ENCODE peak calls at places on chromosomes 13 and 19, in four cellular contexts. G, T, C and H are unnamed samples.

GRCh38 chr13:84399320-84400085 is 517.2 kb upstream of the SLITRK1 start:
- DNase-seq in T (no peak), G (no peak), C (peak; percentile 8), H (no peak)

GRCh38 chr19:46413262-46414031 is at the start of gene CCDC8:
- DNase-seq in G (peak; percentile 75), T (peak; percentile 91), C (peak; percentile 91), H (peak; percentile 83)

GRCh38 chr13:106490887-106491321 is 44.6 kb downstream of the EFNB2 start:
- DNase-seq in G (no peak), T (no peak), C (no peak), H (no peak)

GRCh38 chr13:109336730-109337129 is 449.7 kb downstream of the IRS2 start:
- DNase-seq in T (no peak), C (no peak), G (no peak), H (no peak)

GRCh38 chr13:51821666-51822065 is 17.7 kb upstream of the DHRS12 start:
- DNase-seq in C (no peak), T (no peak), G (no peak), H (no peak)

GRCh38 chr13:95253033-95253432 is 48.2 kb downstream of the ABCC4 start:
- DNase-seq in C (no peak), G (no peak), T (no peak), H (no peak)

GRCh38 chr13:112934075-112934474 is 34.9 kb upstream of the MCF2L start:
- DNase-seq in T (no peak), C (no peak), G (no peak), H (no peak)

GRCh38 chr13:39965309-39965708 is 309.8 kb downstream of the COG6 start:
- DNase-seq in C (no peak), G (no peak), T (no peak), H (no peak)

GRCh38 chr13:93775507-93776108 is 549.0 kb downstream of the GPC6 start:
- DNase-seq in T (no peak), G (no peak), C (no peak), H (no peak)

GRCh38 chr13:97726664-97727235 is 226.7 kb upstream of the IPO5 start:
- DNase-seq in C (no peak), T (no peak), G (no peak), H (no peak)

GRCh38 chr13:94968757-94969086 is 256.4 kb upstream of the SOX21 start:
- DNase-seq in C (peak; percentile 53), T (no peak), G (no peak), H (no peak)

GRCh38 chr13:30045916-30046704 is 195.7 kb upstream of the UBL3 start:
- DNase-seq in G (no peak), T (no peak), C (no peak), H (no peak)

GRCh38 chr19:50203281-50204080 is at the start of gene MYH14:
- DNase-seq in G (peak; percentile 91), T (peak; percentile 88), C (peak; percentile 93), H (peak; percentile 86)

GRCh38 chr19:8877854-8878705 is 45.9 kb downstream of the MBD3L1 start:
- DNase-seq in C (no peak), T (no peak), G (no peak), H (no peak)

GRCh38 chr13:108463365-108463764 is 166.0 kb upstream of the MYO16 start:
- DNase-seq in G (no peak), C (no peak), T (no peak), H (no peak)

GRCh38 chr19:19202707-19203011 is 555 bp downstream of the NR2C2AP start:
- DNase-seq in T (no peak), G (no peak), C (no peak), H (no peak)

GRCh38 chr13:46665243-46665629 is 112.3 kb downstream of the LRCH1 start:
- DNase-seq in T (no peak), C (no peak), G (no peak), H (no peak)

GRCh38 chr13:37481005-37481857 is 117.3 kb downstream of the POSTN start:
- DNase-seq in C (no peak), G (no peak), T (no peak), H (no peak)

GRCh38 chr13:88042489-88042888 is 371.3 kb downstream of the SLITRK5 start:
- DNase-seq in C (no peak), T (no peak), G (no peak), H (no peak)

GRCh38 chr13:106464076-106464475 is 71.4 kb downstream of the EFNB2 start:
- DNase-seq in T (no peak), G (no peak), C (no peak), H (no peak)

GRCh38 chr19:32362318-32362691 is 16.9 kb downstream of the ZNF507 start:
- DNase-seq in T (no peak), G (no peak), C (no peak), H (no peak)

GRCh38 chr19:55909801-55910200 is 22.3 kb downstream of the NLRP13 start:
- DNase-seq in T (no peak), G (no peak), C (no peak), H (no peak)

GRCh38 chr19:12726988-12727316 is 3.2 kb upstream of the TNPO2 start:
- DNase-seq in T (no peak), G (no peak), C (no peak), H (no peak)

GRCh38 chr13:59449750-59450149 is 714.0 kb downstream of the DIAPH3 start:
- DNase-seq in C (no peak), G (no peak), T (no peak), H (no peak)

DNA sequence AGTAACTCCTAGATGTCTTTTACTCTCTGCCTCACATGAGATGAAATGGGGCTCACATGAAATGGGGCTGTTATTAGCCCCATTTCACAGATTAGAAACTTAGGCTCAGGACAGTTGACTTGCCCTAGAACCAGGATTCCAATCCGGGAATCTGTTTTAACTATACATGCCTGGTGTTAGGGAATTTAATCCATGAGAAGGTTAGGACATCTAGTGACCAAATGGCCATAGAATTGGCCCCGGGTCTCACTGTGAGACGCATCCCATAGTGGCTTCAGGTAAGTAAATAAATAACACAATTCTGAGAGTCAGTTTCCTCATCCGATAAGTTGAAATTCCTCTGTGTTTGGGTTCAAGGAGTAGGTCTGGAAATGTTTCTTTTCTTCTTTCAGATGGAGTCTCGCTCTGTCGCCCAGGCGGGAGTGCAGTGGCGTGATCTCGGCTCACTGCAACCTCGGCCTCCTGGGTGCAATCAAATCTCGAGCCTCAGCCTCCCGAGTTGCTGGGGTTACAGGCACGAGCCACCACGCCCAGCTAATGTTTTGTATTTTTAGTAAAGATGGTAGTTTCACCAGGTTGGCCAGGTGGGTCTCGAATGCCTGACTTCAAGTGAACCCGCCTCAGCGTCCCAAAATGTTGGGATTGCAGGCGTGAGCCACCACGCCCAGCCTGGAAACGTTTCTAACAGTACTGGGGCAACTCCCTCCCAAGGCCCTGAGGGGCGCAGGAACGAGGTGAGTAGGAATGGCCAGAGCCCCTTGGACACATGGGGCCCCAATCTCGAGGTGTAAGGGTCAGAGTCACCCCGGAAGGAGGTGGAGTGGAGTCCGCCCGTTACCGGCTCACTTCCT is 1.2 kb upstream of the ZNF574 start:
- DNase-seq in C (no peak), T (no peak), G (no peak), H (no peak)
- H3K27ac ChIP-seq in C (peak overlapping the region; percentile 85), T (peak overlapping the region; percentile 69), G (peak overlapping the region; percentile 98), H (peak overlapping the region; percentile 95)

GRCh38 chr13:44299142-44299541 is 74.5 kb upstream of the SERP2 start:
- DNase-seq in T (no peak), G (no peak), C (no peak), H (no peak)

GRCh38 chr13:44301639-44302015 is 72.0 kb upstream of the SERP2 start:
- DNase-seq in T (no peak), C (no peak), G (no peak), H (no peak)

GRCh38 chr13:44300895-44301638 is 72.6 kb upstream of the SERP2 start:
- DNase-seq in G (peak; percentile 39), C (no peak), T (peak; percentile 65), H (peak; percentile 49)

GRCh38 chr13:44298314-44298713 is 75.3 kb upstream of the SERP2 start:
- DNase-seq in C (no peak), T (no peak), G (no peak), H (no peak)

GRCh38 chr13:44299544-44299943 is 74.1 kb upstream of the SERP2 start:
- DNase-seq in G (no peak), C (no peak), T (no peak), H (no peak)
- H3K4me3 ChIP-seq in G (no peak overlapping the region), C (no peak overlapping the region), T (no peak overlapping the region), H (no peak overlapping the region)

DNA sequence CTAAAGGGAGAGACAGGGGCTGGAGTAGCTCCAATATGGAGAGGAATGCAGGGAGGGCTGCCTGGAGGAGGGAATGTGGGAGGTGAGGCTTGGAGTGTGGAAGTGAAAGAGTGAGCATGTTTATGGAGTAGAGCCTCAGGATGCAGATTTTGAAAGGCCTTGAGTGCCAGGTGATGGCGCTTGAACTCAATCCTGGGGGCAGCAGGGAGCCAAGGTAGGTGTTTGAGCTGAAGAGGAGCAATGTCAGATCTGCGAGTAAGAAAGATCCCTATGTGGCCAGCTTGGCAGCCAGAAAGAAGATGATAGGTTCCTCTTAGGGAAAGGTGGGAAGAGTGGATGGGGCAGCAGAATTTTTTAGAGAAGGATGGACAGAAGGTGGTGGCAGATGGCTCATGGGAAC is 40.3 kb downstream of the CYP4F22 start:
- DNase-seq in G (no peak), T (no peak), C (no peak), H (no peak)
- H3K27ac ChIP-seq in G (no peak overlapping the region), T (no peak overlapping the region), C (no peak overlapping the region), H (no peak overlapping the region)

DNA sequence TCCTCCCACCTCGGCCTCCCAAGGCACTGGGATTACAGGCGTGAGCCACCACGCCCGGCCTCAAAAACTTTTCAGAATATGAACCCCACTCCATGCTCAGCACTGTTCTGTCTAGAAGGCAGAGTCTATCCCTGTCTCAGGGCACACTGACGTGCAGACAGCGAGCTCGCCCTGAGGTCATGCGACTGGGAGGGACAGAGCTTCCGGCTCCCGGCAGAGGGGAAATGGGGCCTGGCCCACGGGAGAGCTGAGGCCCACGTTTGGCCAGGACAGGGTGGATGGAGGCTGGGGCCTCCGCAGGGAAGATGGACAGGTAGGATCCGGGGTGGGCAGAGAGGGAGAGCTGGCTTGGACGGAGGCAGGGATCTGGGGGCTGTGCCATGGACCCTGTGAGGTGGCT is 2.8 kb upstream of the AZU1 start:
- DNase-seq in G (no peak), C (no peak), T (peak; percentile 71), H (no peak)
- H3K4me3 ChIP-seq in G (no peak overlapping the region), C (no peak overlapping the region), T (no peak overlapping the region), H (no peak overlapping the region)

DNA sequence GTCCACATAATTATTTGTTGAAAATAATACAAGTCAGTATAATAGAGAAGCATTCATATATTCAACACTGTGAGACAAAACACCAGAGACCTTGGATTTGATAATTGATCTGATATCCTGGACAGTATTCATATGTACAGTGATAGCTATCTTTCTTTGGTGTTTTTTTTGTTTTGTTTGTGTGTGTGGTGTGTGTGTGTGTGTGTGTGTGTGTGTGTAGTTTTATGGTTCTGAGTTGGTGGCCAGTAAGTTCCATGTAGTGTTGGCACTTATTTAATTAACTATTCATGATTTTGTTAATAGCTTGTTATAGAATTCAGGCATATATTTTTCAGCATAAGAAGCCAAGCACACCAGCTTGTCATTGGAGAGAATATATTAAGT is 1.6 kb upstream of the ANGPTL6 start:
- DNase-seq in C (no peak), T (no peak), G (no peak), H (no peak)
- H3K27ac ChIP-seq in C (no peak overlapping the region), T (no peak overlapping the region), G (no peak overlapping the region), H (no peak overlapping the region)

DNA sequence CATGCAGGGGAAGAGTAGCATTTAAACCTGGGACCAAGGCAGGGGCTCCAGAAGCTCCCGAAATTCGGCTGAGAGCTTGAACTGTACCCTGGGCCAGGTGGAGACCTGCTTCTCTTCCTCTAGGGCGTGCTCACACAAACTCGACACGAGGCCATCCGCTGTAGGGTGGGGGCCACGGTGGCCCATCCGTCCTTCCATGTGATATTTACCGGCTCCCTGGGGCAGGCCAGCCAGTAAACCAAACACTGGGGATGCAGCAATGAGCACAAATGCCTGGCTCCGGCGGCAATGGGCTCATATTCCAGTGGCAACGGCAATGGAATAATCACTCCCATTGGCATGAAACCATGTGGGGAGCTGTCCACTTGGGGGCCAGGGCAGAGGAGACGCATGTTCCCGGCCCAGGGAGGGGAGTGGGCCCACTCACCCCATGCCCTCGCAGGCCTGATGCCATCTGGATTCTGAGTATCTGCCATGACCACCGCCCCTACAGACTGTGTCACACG is 10.8 kb downstream of the SH3GL1 start:
- DNase-seq in C (no peak), T (no peak), G (peak; percentile 33), H (peak; percentile 70)
- H3K4me3 ChIP-seq in C (no peak overlapping the region), T (no peak overlapping the region), G (peak overlapping the region; percentile 35), H (no peak overlapping the region)